ENCODE peak calls at places on chromosome 20, in five cellular contexts. T is adrenal gland, I is HCT116, F is pancreas, R is astrocyte. O is an unnamed sample.

GRCh38 chr20:25309395-25310267 is 61.7 kb downstream of the PYGB start:
- DNase-seq in T (peak; percentile 91), I (peak; percentile 65), F (peak; percentile 58), R (peak; percentile 69), O (no peak)

GRCh38 chr20:40434122-40434521 is 254.9 kb downstream of the MAFB start:
- DNase-seq in T (no peak), I (no peak), F (no peak), R (no peak), O (no peak)

GRCh38 chr20:62269871-62270270 is 31.6 kb downstream of the OSBPL2 start:
- DNase-seq in T (peak; percentile 87), I (no peak), F (no peak), R (no peak), O (no peak)

GRCh38 chr20:32067234-32067821 is 15.3 kb downstream of the HCK start:
- DNase-seq in T (no peak), I (no peak), F (no peak), R (peak; percentile 90), O (no peak)

GRCh38 chr20:46088409-46089075 is 1.2 kb downstream of the NCOA5 start:
- DNase-seq in T (no peak), I (no peak), F (no peak), R (peak; percentile 19), O (no peak)

GRCh38 chr20:57558614-57559285 is 2.2 kb upstream of the PCK1 start:
- DNase-seq in T (no peak), I (no peak), F (no peak), R (no peak), O (no peak)

GRCh38 chr20:17622086-17622850 is 52.4 kb downstream of the DSTN start:
- DNase-seq in T (no peak), I (no peak), F (no peak), R (no peak), O (peak; percentile 9)

GRCh38 chr20:6533321-6533720 is 234.2 kb upstream of the BMP2 start:
- DNase-seq in T (no peak), I (no peak), F (no peak), R (peak; percentile 93), O (no peak)

GRCh38 chr20:48686238-48687096 is 141.3 kb downstream of the PREX1 start:
- DNase-seq in T (peak; percentile 56), I (no peak), F (no peak), R (no peak), O (peak; percentile 61)

GRCh38 chr20:38825901-38826625 is 20.6 kb downstream of the PPP1R16B start:
- DNase-seq in T (no peak), I (peak; percentile 15), F (no peak), R (peak; percentile 76), O (no peak)

GRCh38 chr20:35992713-35993335 is 24.4 kb downstream of the CNBD2 start:
- DNase-seq in T (peak; percentile 48), I (peak; percentile 49), F (no peak), R (peak; percentile 16), O (no peak)

GRCh38 chr20:31608256-31608980 is 3.3 kb downstream of the ID1 start:
- DNase-seq in T (peak; percentile 41), I (peak; percentile 91), F (peak; percentile 80), R (peak; percentile 70), O (peak; percentile 80)

GRCh38 chr20:48600470-48600945 is 227.3 kb downstream of the PREX1 start:
- DNase-seq in T (peak; percentile 6), I (no peak), F (no peak), R (no peak), O (no peak)

GRCh38 chr20:478949-479429 is 16.7 kb upstream of the TBC1D20 start:
- DNase-seq in T (no peak), I (peak; percentile 41), F (no peak), R (peak; percentile 10), O (no peak)

GRCh38 chr20:25067102-25067987 is 9.4 kb upstream of the ACSS1 start:
- DNase-seq in T (no peak), I (no peak), F (peak; percentile 22), R (no peak), O (no peak)

GRCh38 chr20:36542019-36542488 is 735 bp downstream of the MYL9 start:
- DNase-seq in T (peak; percentile 74), I (peak; percentile 33), F (no peak), R (no peak), O (no peak)

GRCh38 chr20:54343634-54344033 is 131.8 kb upstream of the DOK5 start:
- DNase-seq in T (no peak), I (no peak), F (no peak), R (no peak), O (no peak)

GRCh38 chr20:38880952-38881735 is 45.1 kb upstream of the FAM83D start:
- DNase-seq in T (no peak), I (no peak), F (peak; percentile 39), R (no peak), O (no peak)

GRCh38 chr20:25859649-25860530 is 163.2 kb upstream of the ZNF337 start:
- DNase-seq in T (peak; percentile 59), I (no peak), F (peak; percentile 94), R (no peak), O (peak; percentile 82)

GRCh38 chr20:60786686-60787217 is 465.3 kb upstream of the CDH4 start:
- DNase-seq in T (no peak), I (no peak), F (no peak), R (no peak), O (no peak)

GRCh38 chr20:46139908-46140482 is 21.9 kb downstream of the CD40 start:
- DNase-seq in T (no peak), I (no peak), F (no peak), R (no peak), O (no peak)

GRCh38 chr20:56414842-56415765 is 3.0 kb downstream of the CASS4 start:
- DNase-seq in T (no peak), I (no peak), F (no peak), R (peak; percentile 85), O (no peak)

GRCh38 chr20:41392295-41392694 is 25.7 kb upstream of the EMILIN3 start:
- DNase-seq in T (no peak), I (no peak), F (no peak), R (no peak), O (no peak)

GRCh38 chr20:676315-676937 is 824 bp upstream of the SCRT2 start:
- DNase-seq in T (no peak), I (no peak), F (no peak), R (no peak), O (no peak)

GRCh38 chr20:59412896-59413295 is 112.5 kb downstream of the EDN3 start:
- DNase-seq in T (no peak), I (no peak), F (no peak), R (no peak), O (no peak)

DNA sequence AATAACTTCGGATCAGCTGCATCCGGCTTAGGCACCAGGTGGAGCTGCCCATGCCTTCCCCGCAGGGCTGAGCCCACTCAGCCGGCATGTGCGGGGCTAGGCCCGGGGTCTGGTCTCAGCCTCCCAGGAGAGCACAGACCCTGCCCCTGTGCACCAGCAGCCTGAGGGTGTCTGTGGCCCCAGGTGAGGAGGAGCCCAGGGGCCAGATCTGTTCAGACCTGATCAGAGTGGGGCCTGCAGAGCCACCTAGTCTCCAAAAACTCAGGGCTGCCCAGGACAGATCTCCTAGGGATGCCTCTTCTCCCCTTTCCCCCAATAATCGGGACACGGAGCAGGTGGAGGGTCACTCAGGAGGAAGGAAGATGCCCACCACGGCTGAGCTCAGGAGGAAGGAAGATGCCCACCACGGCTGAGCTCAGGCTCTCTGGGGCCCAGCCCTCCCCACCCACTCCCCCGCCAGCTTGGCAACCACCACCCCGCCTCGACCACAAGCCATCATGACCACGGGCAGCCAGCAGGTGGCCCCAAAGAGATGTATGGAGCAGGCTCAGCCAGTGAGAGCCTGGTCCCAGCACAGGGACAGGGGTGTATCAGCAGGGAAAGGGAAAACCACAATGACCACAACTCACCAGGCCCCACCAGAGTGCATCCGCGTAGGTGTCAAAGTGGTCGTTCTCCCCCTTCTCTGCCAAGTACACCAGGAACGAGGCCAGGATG is 30.5 kb downstream of the KCNQ2 start:
- DNase-seq in T (peak; percentile 38), I (peak; percentile 22), F (peak; percentile 72), R (peak; percentile 12), O (peak; percentile 69)
- H3K4me1 ChIP-seq in T (no peaks in the 10 kb centered on the region), I (no peaks in the 10 kb centered on the region), F (no peaks in the 10 kb centered on the region), R (no peaks in the 10 kb centered on the region), O (no peaks in the 10 kb centered on the region)

GRCh38 chr20:22910287-22910852 is 124.7 kb upstream of the SSTR4 start:
- DNase-seq in T (no peak), I (no peak), F (no peak), R (no peak), O (no peak)

GRCh38 chr20:22915512-22915911 is 119.6 kb upstream of the SSTR4 start:
- DNase-seq in T (no peak), I (no peak), F (no peak), R (no peak), O (no peak)

GRCh38 chr20:22916121-22916842 is 118.8 kb upstream of the SSTR4 start:
- DNase-seq in T (no peak), I (no peak), F (no peak), R (no peak), O (no peak)

GRCh38 chr20:22918286-22918983 is 116.7 kb upstream of the SSTR4 start:
- DNase-seq in T (no peak), I (no peak), F (no peak), R (no peak), O (no peak)

DNA sequence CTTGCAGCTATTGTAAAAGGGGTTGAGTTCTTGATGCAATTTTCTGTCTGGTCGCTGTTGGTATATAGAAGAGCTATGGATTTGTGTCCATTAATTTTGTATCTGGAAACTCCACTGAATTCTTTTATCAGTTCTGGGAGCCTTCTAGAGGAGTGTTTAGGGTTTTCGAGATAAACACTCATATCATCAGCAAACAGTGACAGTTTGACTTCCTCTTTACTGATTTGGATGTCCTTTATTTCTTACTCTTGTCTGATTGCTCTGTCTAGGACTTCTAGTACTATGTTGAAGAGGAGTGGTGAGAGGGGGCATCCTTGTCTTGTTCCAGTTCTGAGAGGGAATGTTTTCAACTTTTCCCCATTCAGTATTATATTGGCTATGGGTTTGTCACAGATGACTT is 120.8 kb upstream of the SSTR4 start:
- DNase-seq in T (no peak), I (no peak), F (no peak), R (no peak), O (no peak)
- H3K4me1 ChIP-seq in T (no peaks in the 10 kb centered on the region), I (no peaks in the 10 kb centered on the region), F (no peaks in the 10 kb centered on the region), R (no peaks in the 10 kb centered on the region), O (no peaks in the 10 kb centered on the region)

DNA sequence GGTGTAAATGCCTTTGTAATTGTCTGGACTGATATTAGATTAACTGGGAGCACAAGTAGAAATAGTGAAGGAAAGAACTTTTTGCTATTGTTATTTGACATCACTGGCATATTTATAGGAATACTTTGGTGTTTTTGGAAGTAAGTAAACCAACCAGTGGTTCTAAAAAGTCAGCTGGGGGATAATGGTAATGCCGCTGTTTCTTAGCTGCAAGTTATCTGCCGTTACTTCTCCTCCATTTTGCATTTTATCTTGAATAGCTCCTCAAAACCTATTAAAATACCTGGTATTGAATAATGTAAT is 3.8 kb downstream of the PTPN1 start:
- DNase-seq in T (no peak), I (no peak), F (no peak), R (no peak), O (no peak)
- H3K4me1 ChIP-seq in T (peaks cover 42% of the 10 kb centered on the region), I (peaks cover 51% of the 10 kb centered on the region), F (peaks cover 25% of the 10 kb centered on the region), R (peaks cover 58% of the 10 kb centered on the region), O (peaks cover 95% of the 10 kb centered on the region)

DNA sequence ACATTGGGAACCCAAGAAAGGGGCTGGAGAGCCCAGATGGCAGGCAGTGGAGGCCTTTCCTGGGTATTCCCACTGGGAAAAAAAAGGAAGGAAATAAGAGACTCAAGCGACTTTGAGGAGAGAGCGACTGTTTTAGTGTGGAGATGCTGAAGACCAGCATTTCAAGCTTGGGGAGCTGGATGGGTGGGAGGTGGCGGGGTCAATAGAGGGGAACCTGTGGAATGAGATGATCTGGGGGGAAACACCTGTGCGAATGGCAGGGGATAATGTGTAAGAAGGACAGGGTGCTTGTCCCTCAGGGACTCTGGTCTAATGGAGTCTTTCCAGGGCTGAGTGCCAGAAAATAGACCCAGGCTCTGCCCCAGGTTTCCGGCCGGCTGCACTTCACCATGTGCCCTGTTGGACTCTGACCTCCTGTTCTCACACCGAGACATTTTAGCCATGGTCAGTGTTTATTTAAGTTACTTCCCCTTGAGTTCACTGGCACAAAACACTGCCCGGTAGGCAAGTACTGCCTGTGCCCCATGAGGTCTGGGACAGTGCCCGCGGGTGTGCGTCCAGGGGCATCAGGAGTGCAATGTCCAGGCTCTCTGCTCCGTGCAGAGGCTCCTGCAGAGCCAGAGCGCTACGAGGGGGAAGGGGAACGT is 50.4 kb upstream of the NKX2-2 start:
- DNase-seq in T (no peak), I (no peak), F (no peak), R (no peak), O (no peak)
- H3K4me1 ChIP-seq in T (no peaks in the 10 kb centered on the region), I (no peaks in the 10 kb centered on the region), F (no peaks in the 10 kb centered on the region), R (no peaks in the 10 kb centered on the region), O (no peaks in the 10 kb centered on the region)

O was measured in left ventricle myocardium inferior.